ENCODE peak calls at places on chromosomes 3 and 15, in eight cellular contexts. One of them, this sample, is unnamed.

GRCh38 chr15:100733088-100733487 is 130.7 kb downstream of the ASB7 start:
- DNase-seq in fibroblast of mammary gland: peak
- DNase-seq in nephron progenitor cell: no peak
- DNase-seq in HTR-8/SVneo: peak
- DNase-seq in HS-5: no peak
- DNase-seq in naive B cell: no peak
- DNase-seq in lung microvascular endothelial cell: peak
- DNase-seq in NCI-H1417: no peak
- DNase-seq in this sample: no peak

GRCh38 chr15:78880242-78880533 is 7.5 kb downstream of the MORF4L1 start:
- DNase-seq in fibroblast of mammary gland: peak
- DNase-seq in nephron progenitor cell: no peak
- DNase-seq in HTR-8/SVneo: no peak
- DNase-seq in HS-5: no peak
- DNase-seq in naive B cell: no peak
- DNase-seq in lung microvascular endothelial cell: no peak
- DNase-seq in NCI-H1417: no peak
- DNase-seq in this sample: no peak

GRCh38 chr15:52417957-52418356 is 110.7 kb downstream of the MYO5A start:
- DNase-seq in fibroblast of mammary gland: no peak
- DNase-seq in nephron progenitor cell: no peak
- DNase-seq in HTR-8/SVneo: no peak
- DNase-seq in HS-5: no peak
- DNase-seq in naive B cell: no peak
- DNase-seq in lung microvascular endothelial cell: peak
- DNase-seq in NCI-H1417: no peak
- DNase-seq in this sample: no peak

GRCh38 chr15:88448991-88449461 is 18.2 kb downstream of the MRPL46 start:
- DNase-seq in fibroblast of mammary gland: no peak
- DNase-seq in nephron progenitor cell: no peak
- DNase-seq in HTR-8/SVneo: no peak
- DNase-seq in HS-5: no peak
- DNase-seq in naive B cell: no peak
- DNase-seq in lung microvascular endothelial cell: no peak
- DNase-seq in NCI-H1417: no peak
- DNase-seq in this sample: no peak

GRCh38 chr15:41079717-41080116 is 36.4 kb downstream of the INO80 start:
- DNase-seq in fibroblast of mammary gland: no peak
- DNase-seq in nephron progenitor cell: peak
- DNase-seq in HTR-8/SVneo: no peak
- DNase-seq in HS-5: no peak
- DNase-seq in naive B cell: peak
- DNase-seq in lung microvascular endothelial cell: no peak
- DNase-seq in NCI-H1417: no peak
- DNase-seq in this sample: no peak

GRCh38 chr3:34015204-34016142 is 217.0 kb downstream of the PDCD6IP start:
- DNase-seq in fibroblast of mammary gland: peak
- DNase-seq in nephron progenitor cell: no peak
- DNase-seq in HTR-8/SVneo: no peak
- DNase-seq in HS-5: no peak
- DNase-seq in naive B cell: no peak
- DNase-seq in lung microvascular endothelial cell: no peak
- DNase-seq in NCI-H1417: no peak
- DNase-seq in this sample: peak

GRCh38 chr3:17290894-17291293 is 406.1 kb downstream of the PLCL2 start:
- DNase-seq in fibroblast of mammary gland: peak
- DNase-seq in nephron progenitor cell: no peak
- DNase-seq in HTR-8/SVneo: no peak
- DNase-seq in HS-5: no peak
- DNase-seq in naive B cell: no peak
- DNase-seq in lung microvascular endothelial cell: no peak
- DNase-seq in NCI-H1417: no peak
- DNase-seq in this sample: no peak

GRCh38 chr3:102092617-102093466 is 243.5 kb downstream of the NFKBIZ start:
- DNase-seq in fibroblast of mammary gland: peak
- DNase-seq in nephron progenitor cell: no peak
- DNase-seq in HTR-8/SVneo: no peak
- DNase-seq in HS-5: peak
- DNase-seq in naive B cell: no peak
- DNase-seq in lung microvascular endothelial cell: no peak
- DNase-seq in NCI-H1417: no peak
- DNase-seq in this sample: no peak

GRCh38 chr3:98732239-98733054 is 30.7 kb upstream of the ST3GAL6 start:
- DNase-seq in fibroblast of mammary gland: no peak
- DNase-seq in nephron progenitor cell: peak
- DNase-seq in HTR-8/SVneo: peak
- DNase-seq in HS-5: no peak
- DNase-seq in naive B cell: peak
- DNase-seq in lung microvascular endothelial cell: peak
- DNase-seq in NCI-H1417: peak
- DNase-seq in this sample: peak

GRCh38 chr15:96894669-96895068 is 564.2 kb downstream of the NR2F2 start:
- DNase-seq in fibroblast of mammary gland: no peak
- DNase-seq in nephron progenitor cell: no peak
- DNase-seq in HTR-8/SVneo: no peak
- DNase-seq in HS-5: no peak
- DNase-seq in naive B cell: no peak
- DNase-seq in lung microvascular endothelial cell: no peak
- DNase-seq in NCI-H1417: no peak
- DNase-seq in this sample: no peak

GRCh38 chr3:19474169-19474568 is 325.9 kb downstream of the KCNH8 start:
- DNase-seq in fibroblast of mammary gland: no peak
- DNase-seq in nephron progenitor cell: no peak
- DNase-seq in HTR-8/SVneo: no peak
- DNase-seq in HS-5: no peak
- DNase-seq in naive B cell: no peak
- DNase-seq in lung microvascular endothelial cell: no peak
- DNase-seq in NCI-H1417: no peak
- DNase-seq in this sample: no peak

GRCh38 chr3:122350814-122351418 is 25.9 kb downstream of the CSTA start:
- DNase-seq in fibroblast of mammary gland: peak
- DNase-seq in nephron progenitor cell: no peak
- DNase-seq in HTR-8/SVneo: no peak
- DNase-seq in HS-5: no peak
- DNase-seq in naive B cell: no peak
- DNase-seq in lung microvascular endothelial cell: no peak
- DNase-seq in NCI-H1417: no peak
- DNase-seq in this sample: no peak

GRCh38 chr3:13077431-13078157 is 4.4 kb upstream of the IQSEC1 start:
- DNase-seq in fibroblast of mammary gland: peak
- DNase-seq in nephron progenitor cell: no peak
- DNase-seq in HTR-8/SVneo: no peak
- DNase-seq in HS-5: peak
- DNase-seq in naive B cell: no peak
- DNase-seq in lung microvascular endothelial cell: no peak
- DNase-seq in NCI-H1417: peak
- DNase-seq in this sample: peak

GRCh38 chr15:41713047-41713446 is 52.8 kb downstream of the MGA start:
- DNase-seq in fibroblast of mammary gland: no peak
- DNase-seq in nephron progenitor cell: no peak
- DNase-seq in HTR-8/SVneo: no peak
- DNase-seq in HS-5: no peak
- DNase-seq in naive B cell: no peak
- DNase-seq in lung microvascular endothelial cell: peak
- DNase-seq in NCI-H1417: no peak
- DNase-seq in this sample: no peak

GRCh38 chr15:81480645-81481053 is 106.6 kb upstream of the TMC3 start:
- DNase-seq in fibroblast of mammary gland: peak
- DNase-seq in nephron progenitor cell: peak
- DNase-seq in HTR-8/SVneo: peak
- DNase-seq in HS-5: peak
- DNase-seq in naive B cell: peak
- DNase-seq in lung microvascular endothelial cell: peak
- DNase-seq in NCI-H1417: peak
- DNase-seq in this sample: peak

GRCh38 chr15:89629829-89630228 is 25.4 kb downstream of the KIF7 start:
- DNase-seq in fibroblast of mammary gland: no peak
- DNase-seq in nephron progenitor cell: no peak
- DNase-seq in HTR-8/SVneo: no peak
- DNase-seq in HS-5: no peak
- DNase-seq in naive B cell: no peak
- DNase-seq in lung microvascular endothelial cell: no peak
- DNase-seq in NCI-H1417: no peak
- DNase-seq in this sample: no peak

GRCh38 chr3:8311321-8311720 is 190.3 kb upstream of the LMCD1 start:
- DNase-seq in fibroblast of mammary gland: no peak
- DNase-seq in nephron progenitor cell: no peak
- DNase-seq in HTR-8/SVneo: no peak
- DNase-seq in HS-5: no peak
- DNase-seq in naive B cell: no peak
- DNase-seq in lung microvascular endothelial cell: no peak
- DNase-seq in NCI-H1417: no peak
- DNase-seq in this sample: no peak